ENCODE peak calls at places on chromosomes 11 and 22, in seven cellular contexts. One of them, this sample, is unnamed. For H3K4me1, the result is how much of the 10 kb centered on the place peaks cover.

GRCh38 chr11:64916040-64916847 is 765 bp downstream of the ATG2A start:
- DNase-seq in upper lobe of right lung: peak
- DNase-seq in upper lobe of left lung: peak
- DNase-seq in mammary epithelial cell: peak
- DNase-seq in pancreas: no peak
- DNase-seq in CD8-positive, alpha-beta memory T cell: peak
- DNase-seq in PC-3: peak
- DNase-seq in this sample: peak

GRCh38 chr11:12099132-12099873 is 11.1 kb upstream of the MICAL2 start:
- DNase-seq in upper lobe of right lung: no peak
- DNase-seq in upper lobe of left lung: no peak
- DNase-seq in CD8-positive, alpha-beta memory T cell: no peak
- DNase-seq in mammary epithelial cell: no peak
- DNase-seq in PC-3: no peak
- DNase-seq in pancreas: no peak
- DNase-seq in this sample: no peak

GRCh38 chr22:49935561-49935960 is 17.1 kb downstream of the CRELD2 start:
- DNase-seq in upper lobe of left lung: no peak
- DNase-seq in mammary epithelial cell: no peak
- DNase-seq in pancreas: peak
- DNase-seq in PC-3: no peak
- DNase-seq in CD8-positive, alpha-beta memory T cell: no peak
- DNase-seq in upper lobe of right lung: no peak
- DNase-seq in this sample: no peak

GRCh38 chr11:47641585-47642098 is 717 bp downstream of the MTCH2 start:
- DNase-seq in PC-3: peak
- DNase-seq in mammary epithelial cell: peak
- DNase-seq in upper lobe of right lung: no peak
- DNase-seq in pancreas: no peak
- DNase-seq in upper lobe of left lung: no peak
- DNase-seq in CD8-positive, alpha-beta memory T cell: no peak
- DNase-seq in this sample: peak

GRCh38 chr22:32531955-32532818 is 57.6 kb downstream of the FBXO7 start:
- DNase-seq in upper lobe of left lung: peak
- DNase-seq in upper lobe of right lung: peak
- DNase-seq in mammary epithelial cell: peak
- DNase-seq in pancreas: peak
- DNase-seq in PC-3: no peak
- DNase-seq in CD8-positive, alpha-beta memory T cell: no peak
- DNase-seq in this sample: no peak

GRCh38 chr11:108984548-108984947 is 319.7 kb downstream of the DDX10 start:
- DNase-seq in upper lobe of left lung: no peak
- DNase-seq in pancreas: no peak
- DNase-seq in CD8-positive, alpha-beta memory T cell: no peak
- DNase-seq in upper lobe of right lung: no peak
- DNase-seq in mammary epithelial cell: no peak
- DNase-seq in PC-3: no peak
- DNase-seq in this sample: no peak

GRCh38 chr11:63843042-63843441 is 4.1 kb downstream of the MARK2 start:
- DNase-seq in pancreas: peak
- DNase-seq in upper lobe of left lung: no peak
- DNase-seq in CD8-positive, alpha-beta memory T cell: no peak
- DNase-seq in mammary epithelial cell: no peak
- DNase-seq in PC-3: no peak
- DNase-seq in upper lobe of right lung: no peak
- DNase-seq in this sample: no peak

GRCh38 chr11:128803440-128803839 is 63.7 kb downstream of the KCNJ1 start:
- DNase-seq in upper lobe of left lung: peak
- DNase-seq in pancreas: no peak
- DNase-seq in mammary epithelial cell: no peak
- DNase-seq in upper lobe of right lung: no peak
- DNase-seq in CD8-positive, alpha-beta memory T cell: no peak
- DNase-seq in PC-3: no peak
- DNase-seq in this sample: no peak

GRCh38 chr22:49063040-49063329 is 764.7 kb downstream of the BRD1 start:
- DNase-seq in upper lobe of left lung: no peak
- DNase-seq in upper lobe of right lung: peak
- DNase-seq in pancreas: no peak
- DNase-seq in PC-3: no peak
- DNase-seq in mammary epithelial cell: no peak
- DNase-seq in CD8-positive, alpha-beta memory T cell: no peak
- DNase-seq in this sample: no peak

GRCh38 chr11:93905384-93905783 is 55.0 kb upstream of the VSTM5 start:
- DNase-seq in PC-3: peak
- DNase-seq in mammary epithelial cell: peak
- DNase-seq in pancreas: no peak
- DNase-seq in CD8-positive, alpha-beta memory T cell: no peak
- DNase-seq in upper lobe of right lung: no peak
- DNase-seq in upper lobe of left lung: no peak
- DNase-seq in this sample: no peak

GRCh38 chr22:46057762-46058420 is 80.9 kb upstream of the WNT7B start:
- DNase-seq in mammary epithelial cell: peak
- DNase-seq in pancreas: peak
- DNase-seq in upper lobe of left lung: peak
- DNase-seq in CD8-positive, alpha-beta memory T cell: no peak
- DNase-seq in PC-3: peak
- DNase-seq in upper lobe of right lung: peak
- DNase-seq in this sample: no peak

GRCh38 chr11:12625438-12626071 is 48.7 kb upstream of the TEAD1 start:
- DNase-seq in PC-3: peak
- DNase-seq in upper lobe of left lung: no peak
- DNase-seq in mammary epithelial cell: peak
- DNase-seq in pancreas: no peak
- DNase-seq in CD8-positive, alpha-beta memory T cell: no peak
- DNase-seq in upper lobe of right lung: no peak
- DNase-seq in this sample: peak

GRCh38 chr22:50083462-50084081 is 1.7 kb downstream of the MLC1 start:
- DNase-seq in CD8-positive, alpha-beta memory T cell: no peak
- DNase-seq in pancreas: no peak
- DNase-seq in upper lobe of right lung: no peak
- DNase-seq in PC-3: no peak
- DNase-seq in mammary epithelial cell: no peak
- DNase-seq in upper lobe of left lung: no peak
- DNase-seq in this sample: no peak

GRCh38 chr11:1202776-1203504 is 19.9 kb upstream of the MUC5B start:
- DNase-seq in upper lobe of left lung: peak
- DNase-seq in upper lobe of right lung: peak
- DNase-seq in pancreas: peak
- DNase-seq in CD8-positive, alpha-beta memory T cell: peak
- DNase-seq in mammary epithelial cell: peak
- DNase-seq in PC-3: peak
- DNase-seq in this sample: no peak

GRCh38 chr11:3225826-3226750 is 6.1 kb downstream of the MRGPRE start:
- DNase-seq in upper lobe of left lung: peak
- DNase-seq in CD8-positive, alpha-beta memory T cell: no peak
- DNase-seq in PC-3: no peak
- DNase-seq in pancreas: no peak
- DNase-seq in upper lobe of right lung: no peak
- DNase-seq in mammary epithelial cell: no peak
- DNase-seq in this sample: no peak

GRCh38 chr22:18947905-18948304 is 11.8 kb upstream of the PRODH start:
- DNase-seq in pancreas: peak
- DNase-seq in upper lobe of right lung: peak
- DNase-seq in upper lobe of left lung: peak
- DNase-seq in mammary epithelial cell: no peak
- DNase-seq in PC-3: no peak
- DNase-seq in CD8-positive, alpha-beta memory T cell: no peak
- DNase-seq in this sample: no peak

GRCh38 chr11:2540521-2541320 is 95.9 kb downstream of the KCNQ1 start:
- DNase-seq in CD8-positive, alpha-beta memory T cell: no peak
- DNase-seq in upper lobe of right lung: peak
- DNase-seq in upper lobe of left lung: no peak
- DNase-seq in mammary epithelial cell: no peak
- DNase-seq in pancreas: peak
- DNase-seq in PC-3: no peak
- DNase-seq in this sample: no peak

GRCh38 chr22:32265882-32266767 is 11.0 kb upstream of the SLC5A4 start:
- DNase-seq in mammary epithelial cell: peak
- DNase-seq in upper lobe of left lung: peak
- DNase-seq in upper lobe of right lung: no peak
- DNase-seq in CD8-positive, alpha-beta memory T cell: peak
- DNase-seq in PC-3: peak
- DNase-seq in pancreas: peak
- DNase-seq in this sample: peak

GRCh38 chr11:35418847-35419712 is at the start of gene SLC1A2:
- DNase-seq in pancreas: no peak
- DNase-seq in mammary epithelial cell: no peak
- DNase-seq in upper lobe of left lung: no peak
- DNase-seq in upper lobe of right lung: peak
- DNase-seq in PC-3: no peak
- DNase-seq in CD8-positive, alpha-beta memory T cell: no peak
- DNase-seq in this sample: no peak

GRCh38 chr11:50174189-50174588 is 141.5 kb downstream of the OR4C45 start:
- DNase-seq in CD8-positive, alpha-beta memory T cell: no peak
- DNase-seq in upper lobe of left lung: no peak
- DNase-seq in PC-3: peak
- DNase-seq in mammary epithelial cell: peak
- DNase-seq in upper lobe of right lung: no peak
- DNase-seq in pancreas: no peak
- DNase-seq in this sample: peak

GRCh38 chr11:104705475-104706195 is 192.6 kb downstream of the CASP12 start:
- DNase-seq in pancreas: peak
- DNase-seq in CD8-positive, alpha-beta memory T cell: peak
- DNase-seq in upper lobe of right lung: no peak
- DNase-seq in PC-3: peak
- DNase-seq in mammary epithelial cell: peak
- DNase-seq in upper lobe of left lung: peak
- DNase-seq in this sample: peak

GRCh38 chr11:65064847-65065240 is 6.5 kb upstream of the NAALADL1 start:
- DNase-seq in upper lobe of left lung: no peak
- DNase-seq in PC-3: no peak
- DNase-seq in mammary epithelial cell: no peak
- DNase-seq in upper lobe of right lung: no peak
- DNase-seq in CD8-positive, alpha-beta memory T cell: no peak
- DNase-seq in pancreas: no peak
- DNase-seq in this sample: no peak

GRCh38 chr11:94376841-94377240 is 24.4 kb downstream of the GPR83 start:
- DNase-seq in upper lobe of right lung: no peak
- DNase-seq in pancreas: no peak
- DNase-seq in PC-3: no peak
- DNase-seq in CD8-positive, alpha-beta memory T cell: no peak
- DNase-seq in mammary epithelial cell: no peak
- DNase-seq in upper lobe of left lung: no peak
- DNase-seq in this sample: peak

GRCh38 chr11:61962213-61963015 is 5.0 kb downstream of the FTH1 start:
- DNase-seq in pancreas: peak
- DNase-seq in CD8-positive, alpha-beta memory T cell: peak
- DNase-seq in upper lobe of right lung: peak
- DNase-seq in upper lobe of left lung: no peak
- DNase-seq in mammary epithelial cell: no peak
- DNase-seq in PC-3: no peak
- DNase-seq in this sample: no peak
- H3K4me1 ChIP-seq in pancreas: under half
- H3K4me1 ChIP-seq in CD8-positive, alpha-beta memory T cell: under half
- H3K4me1 ChIP-seq in upper lobe of right lung: under half
- H3K4me1 ChIP-seq in upper lobe of left lung: under half
- H3K4me1 ChIP-seq in mammary epithelial cell: under half
- H3K4me1 ChIP-seq in PC-3: under half
- H3K4me1 ChIP-seq in this sample: under half

GRCh38 chr11:117175104-117175503 is 3.4 kb upstream of the SIDT2 start:
- DNase-seq in pancreas: no peak
- DNase-seq in mammary epithelial cell: no peak
- DNase-seq in upper lobe of left lung: peak
- DNase-seq in upper lobe of right lung: no peak
- DNase-seq in CD8-positive, alpha-beta memory T cell: no peak
- DNase-seq in PC-3: no peak
- DNase-seq in this sample: no peak
- H3K4me1 ChIP-seq in pancreas: under half
- H3K4me1 ChIP-seq in mammary epithelial cell: under half
- H3K4me1 ChIP-seq in upper lobe of left lung: under half
- H3K4me1 ChIP-seq in upper lobe of right lung: under half
- H3K4me1 ChIP-seq in CD8-positive, alpha-beta memory T cell: under half
- H3K4me1 ChIP-seq in PC-3: under half
- H3K4me1 ChIP-seq in this sample: under half

GRCh38 chr11:75470681-75471080 is 37.7 kb upstream of the KLHL35 start:
- DNase-seq in upper lobe of left lung: no peak
- DNase-seq in pancreas: no peak
- DNase-seq in mammary epithelial cell: no peak
- DNase-seq in PC-3: no peak
- DNase-seq in upper lobe of right lung: no peak
- DNase-seq in CD8-positive, alpha-beta memory T cell: no peak
- DNase-seq in this sample: no peak

GRCh38 chr11:75471134-75471943 is 38.3 kb upstream of the KLHL35 start:
- DNase-seq in CD8-positive, alpha-beta memory T cell: no peak
- DNase-seq in upper lobe of left lung: no peak
- DNase-seq in upper lobe of right lung: no peak
- DNase-seq in pancreas: no peak
- DNase-seq in mammary epithelial cell: peak
- DNase-seq in PC-3: no peak
- DNase-seq in this sample: peak

GRCh38 chr11:75468534-75469340 is 35.7 kb upstream of the KLHL35 start:
- DNase-seq in CD8-positive, alpha-beta memory T cell: no peak
- DNase-seq in mammary epithelial cell: no peak
- DNase-seq in upper lobe of left lung: no peak
- DNase-seq in upper lobe of right lung: no peak
- DNase-seq in pancreas: no peak
- DNase-seq in PC-3: no peak
- DNase-seq in this sample: no peak

GRCh38 chr11:75467881-75468280 is 34.9 kb upstream of the KLHL35 start:
- DNase-seq in CD8-positive, alpha-beta memory T cell: no peak
- DNase-seq in upper lobe of right lung: no peak
- DNase-seq in mammary epithelial cell: no peak
- DNase-seq in upper lobe of left lung: no peak
- DNase-seq in pancreas: no peak
- DNase-seq in PC-3: no peak
- DNase-seq in this sample: no peak

DNA sequence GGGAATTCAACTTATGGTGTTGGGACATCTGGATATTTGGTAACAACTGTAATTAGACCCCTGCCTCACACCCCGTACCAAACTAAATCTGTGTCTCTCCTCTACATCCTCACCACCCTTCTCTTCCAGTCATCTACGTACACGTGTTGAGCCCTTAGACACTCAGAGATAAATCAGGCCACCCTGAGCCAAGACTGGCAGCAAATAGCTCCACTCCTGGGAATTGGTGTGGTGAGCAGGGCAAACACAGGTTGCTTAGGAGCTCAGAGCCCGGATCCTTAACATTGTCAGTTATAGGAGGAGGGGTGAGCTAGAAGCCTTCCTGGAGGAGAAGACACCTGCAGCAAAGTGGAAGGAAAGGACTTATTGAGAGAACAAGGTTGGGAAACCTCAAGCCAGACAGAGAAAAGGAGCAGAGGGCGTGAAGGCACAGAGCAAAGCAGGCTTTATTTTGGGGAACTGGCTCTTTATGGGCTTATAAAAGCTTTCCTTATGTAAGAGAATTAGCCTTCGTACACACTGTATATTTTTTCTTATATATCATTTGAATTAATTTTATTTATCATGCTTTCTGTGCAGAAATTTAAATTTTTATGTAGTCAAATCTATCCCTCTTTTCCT is 36.9 kb upstream of the KLHL35 start:
- DNase-seq in mammary epithelial cell: no peak
- DNase-seq in PC-3: no peak
- DNase-seq in upper lobe of left lung: no peak
- DNase-seq in CD8-positive, alpha-beta memory T cell: no peak
- DNase-seq in pancreas: no peak
- DNase-seq in upper lobe of right lung: no peak
- DNase-seq in this sample: no peak
- H3K4me1 ChIP-seq in mammary epithelial cell: under half
- H3K4me1 ChIP-seq in PC-3: under half
- H3K4me1 ChIP-seq in upper lobe of left lung: under half
- H3K4me1 ChIP-seq in CD8-positive, alpha-beta memory T cell: under half
- H3K4me1 ChIP-seq in pancreas: under half
- H3K4me1 ChIP-seq in upper lobe of right lung: under half
- H3K4me1 ChIP-seq in this sample: under half

GRCh38 chr22:29904020-29904419 is 21.0 kb downstream of the MTMR3 start:
- DNase-seq in CD8-positive, alpha-beta memory T cell: no peak
- DNase-seq in mammary epithelial cell: no peak
- DNase-seq in pancreas: no peak
- DNase-seq in upper lobe of right lung: no peak
- DNase-seq in upper lobe of left lung: no peak
- DNase-seq in PC-3: no peak
- DNase-seq in this sample: no peak
- H3K4me1 ChIP-seq in CD8-positive, alpha-beta memory T cell: under half
- H3K4me1 ChIP-seq in mammary epithelial cell: under half
- H3K4me1 ChIP-seq in pancreas: under half
- H3K4me1 ChIP-seq in upper lobe of right lung: under half
- H3K4me1 ChIP-seq in upper lobe of left lung: under half
- H3K4me1 ChIP-seq in PC-3: under half
- H3K4me1 ChIP-seq in this sample: under half